ENCODE peak calls at places on chromosomes 3 and 15, in five cellular contexts. Z, Q, N, I and J are unnamed samples.

GRCh38 chr3:3578723-3579122 is 220.5 kb upstream of the LRRN1 start:
- DNase-seq in Z (no peak), N (no peak), I (peak), Q (no peak), J (no peak)

GRCh38 chr3:73546961-73547360 is 77.8 kb downstream of the PDZRN3 start:
- DNase-seq in N (no peak), I (no peak), Z (no peak), Q (no peak), J (no peak)

GRCh38 chr3:155418426-155418825 is 124.9 kb upstream of the STRIT1 start:
- DNase-seq in Q (no peak), N (no peak), I (no peak), Z (peak), J (no peak)

GRCh38 chr3:187212705-187213104 is 15.4 kb downstream of the RTP1 start:
- DNase-seq in N (no peak), I (no peak), Q (no peak), Z (no peak), J (no peak)

GRCh38 chr3:9067352-9067975 is 104.2 kb upstream of the RAD18 start:
- DNase-seq in I (peak), Z (peak), Q (peak), N (peak), J (no peak)

GRCh38 chr3:37054370-37054769 is 61.1 kb downstream of the MLH1 start:
- DNase-seq in I (no peak), Z (no peak), N (peak), Q (no peak), J (no peak)

GRCh38 chr15:66936115-66936863 is 129.1 kb upstream of the SMAD3 start:
- DNase-seq in I (no peak), N (no peak), Z (no peak), Q (no peak), J (no peak)

GRCh38 chr3:35184775-35185174 is 454.6 kb upstream of the ARPP21 start:
- DNase-seq in I (no peak), Z (no peak), N (no peak), Q (no peak), J (no peak)

GRCh38 chr15:56772868-56773639 is 39.7 kb upstream of the ZNF280D start:
- DNase-seq in Q (peak), I (peak), Z (no peak), N (no peak), J (no peak)

GRCh38 chr3:71421820-71422566 is 161.5 kb downstream of the FOXP1 start:
- DNase-seq in Z (no peak), I (no peak), N (peak), Q (no peak), J (no peak)

GRCh38 chr15:77179541-77179998 is 108.7 kb upstream of the TSPAN3 start:
- DNase-seq in Q (no peak), N (peak), I (no peak), Z (no peak), J (no peak)

GRCh38 chr3:73499787-73500186 is 125.0 kb downstream of the PDZRN3 start:
- DNase-seq in Q (no peak), I (no peak), Z (no peak), N (peak), J (no peak)

GRCh38 chr3:50611464-50612233 is at the start of gene CISH:
- DNase-seq in Q (peak), N (peak), Z (peak), I (peak), J (peak)

GRCh38 chr3:12553921-12554391 is 2.9 kb upstream of the MKRN2 start:
- DNase-seq in Z (no peak), Q (peak), N (peak), I (peak), J (no peak)

GRCh38 chr3:118077332-118077731 is 957.3 kb downstream of the IGSF11 start:
- DNase-seq in I (no peak), Q (no peak), N (no peak), Z (no peak), J (no peak)

GRCh38 chr3:71438904-71439303 is 144.6 kb downstream of the FOXP1 start:
- DNase-seq in I (peak), Q (no peak), N (no peak), Z (no peak), J (no peak)

GRCh38 chr3:140904521-140904920 is 37.1 kb upstream of the SLC25A36 start:
- DNase-seq in N (no peak), Z (no peak), I (no peak), Q (no peak), J (no peak)

GRCh38 chr3:112136959-112137693 is 4.1 kb upstream of the GCSAM start:
- DNase-seq in Z (no peak), N (peak), Q (peak), I (peak), J (no peak)

GRCh38 chr15:99421172-99421656 is 144.6 kb upstream of the MEF2A start:
- DNase-seq in N (no peak), Q (peak), Z (no peak), I (no peak), J (no peak)

GRCh38 chr15:101128696-101129095 is 123.2 kb downstream of the CHSY1 start:
- DNase-seq in Z (no peak), N (no peak), Q (no peak), I (no peak), J (no peak)

GRCh38 chr15:59946084-59946483 is 58.0 kb upstream of the FOXB1 start:
- DNase-seq in Q (no peak), Z (no peak), N (no peak), I (no peak), J (no peak)

GRCh38 chr15:43519207-43519606 is 1.8 kb downstream of the MAP1A start:
- DNase-seq in Q (no peak), I (no peak), N (no peak), Z (no peak), J (no peak)

GRCh38 chr3:127041933-127042332 is 59.0 kb downstream of the PLXNA1 start:
- DNase-seq in Q (no peak), N (no peak), I (no peak), Z (no peak), J (no peak)

GRCh38 chr3:71310595-71311319 is 272.8 kb downstream of the FOXP1 start:
- DNase-seq in N (no peak), Q (peak), I (peak), Z (peak), J (no peak)

GRCh38 chr3:114329823-114330222 is 36.0 kb downstream of the TIGIT start:
- DNase-seq in Z (no peak), I (no peak), Q (no peak), N (peak), J (no peak)

GRCh38 chr3:177835917-177836316 is 638.6 kb upstream of the TBL1XR1 start:
- DNase-seq in N (no peak), Z (peak), I (no peak), Q (no peak), J (no peak)

GRCh38 chr3:79405183-79405582 is 362.6 kb downstream of the ROBO1 start:
- DNase-seq in I (no peak), N (no peak), Q (no peak), Z (no peak), J (no peak)

GRCh38 chr15:39948817-39949216 is 14.9 kb downstream of the EIF2AK4 start:
- DNase-seq in I (no peak), N (no peak), Q (no peak), Z (no peak), J (no peak)
- H3K4me3 ChIP-seq in I (no peak), N (no peak), Q (no peak), Z (no peak), J (no peak)

GRCh38 chr3:190326930-190327329 is 4.7 kb upstream of the CLDN1 start:
- DNase-seq in Q (no peak), Z (no peak), N (no peak), I (no peak), J (no peak)
- TF ChIP-seq CTCF in Q (no peak), Z (no peak), N (no peak), I (no peak), J (no peak)

GRCh38 chr3:19888428-19889152 is 45.4 kb downstream of the EFHB start:
- DNase-seq in I (no peak), Q (no peak), N (no peak), Z (no peak), J (no peak)
- H3K4me3 ChIP-seq in I (no peak), Q (no peak), N (no peak), Z (no peak), J (peak)

GRCh38 chr15:95520511-95520910 is 810.0 kb upstream of the NR2F2 start:
- DNase-seq in Q (no peak), I (no peak), N (peak), Z (no peak), J (no peak)
- TF ChIP-seq CTCF in Q (no peak), I (no peak), N (no peak), Z (no peak), J (no peak)

GRCh38 chr3:158644345-158644908 is at the start of gene GFM1:
- DNase-seq in N (peak), I (peak), Q (peak), Z (peak), J (peak)
- H3K4me3 ChIP-seq in N (peak), I (peak), Q (peak), Z (peak), J (peak)

GRCh38 chr3:67896130-67896529 is 241.7 kb upstream of the SUCLG2 start:
- DNase-seq in I (no peak), N (no peak), Z (no peak), Q (no peak), J (no peak)

GRCh38 chr3:67897686-67898336 is 243.4 kb upstream of the SUCLG2 start:
- DNase-seq in Q (no peak), N (no peak), I (no peak), Z (no peak), J (no peak)

GRCh38 chr3:67906256-67906655 is 251.8 kb upstream of the SUCLG2 start:
- DNase-seq in N (no peak), Q (no peak), I (no peak), Z (no peak), J (no peak)

GRCh38 chr3:67898916-67899315 is 244.5 kb upstream of the SUCLG2 start:
- DNase-seq in I (no peak), Q (no peak), Z (no peak), N (no peak), J (no peak)

DNA sequence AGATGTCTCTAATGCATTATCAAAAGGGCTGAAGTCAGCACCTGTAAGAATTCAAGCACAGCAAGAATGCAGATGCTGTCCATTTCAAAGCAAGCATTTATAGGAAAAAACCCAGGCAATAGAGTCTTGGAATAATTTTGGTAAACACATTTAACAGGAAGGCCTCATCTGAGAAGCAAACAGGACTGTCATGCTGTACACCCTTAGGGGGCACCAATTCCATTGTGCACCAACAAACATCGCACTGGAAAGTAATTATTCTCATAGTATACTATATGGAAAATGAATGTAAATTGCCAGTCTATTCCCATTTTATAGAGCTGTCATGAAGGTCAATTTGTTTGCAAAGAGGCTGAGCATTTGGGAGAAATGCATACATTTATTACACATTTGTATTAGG is 247.3 kb upstream of the SUCLG2 start:
- DNase-seq in Q (peak), N (no peak), I (no peak), Z (no peak), J (no peak)
- TF ChIP-seq CTCF in Q (peak), N (peak), I (no peak), Z (no peak), J (no peak)

GRCh38 chr15:45454825-45455224 is 67.7 kb downstream of the SLC30A4 start:
- DNase-seq in I (peak), Z (peak), Q (no peak), N (peak), J (no peak)
- H3K4me3 ChIP-seq in I (no peak), Z (no peak), Q (no peak), N (no peak), J (no peak)

DNA sequence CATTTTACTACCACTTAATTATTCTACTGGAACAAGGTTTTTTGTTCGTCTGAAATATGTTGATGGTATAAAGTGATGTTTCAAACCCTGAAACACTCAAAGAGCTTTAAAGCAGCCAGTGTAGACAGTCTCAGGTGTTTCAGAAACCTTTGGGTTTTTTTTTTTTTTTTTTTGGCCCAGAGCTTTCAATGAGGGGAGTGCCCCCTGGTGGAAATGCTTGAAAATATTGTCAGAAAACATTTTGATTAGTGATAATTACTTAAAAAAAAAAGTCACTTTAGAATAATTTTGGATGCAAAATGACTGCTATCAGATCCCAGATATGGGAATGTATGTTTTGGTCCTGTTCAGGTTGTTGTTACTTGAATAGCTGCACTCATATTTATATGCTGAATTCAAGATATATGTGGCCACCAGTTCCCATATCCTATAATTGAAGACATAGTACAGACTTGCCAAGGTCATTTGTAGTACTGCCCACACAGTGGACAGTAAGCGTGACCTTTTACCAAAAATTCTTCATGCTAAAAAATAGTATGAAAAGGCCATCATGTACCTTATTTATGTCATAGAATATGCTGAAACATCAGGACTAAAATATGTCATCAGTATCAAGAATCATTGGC is 35.9 kb downstream of the SATB1 start:
- DNase-seq in I (peak), N (peak), Q (peak), Z (peak), J (no peak)
- TF ChIP-seq CTCF in I (peak), N (peak), Q (peak), Z (peak), J (peak)

GRCh38 chr3:129597792-129598381 is 8.6 kb downstream of the PLXND1 start:
- DNase-seq in Q (no peak), Z (no peak), I (no peak), N (no peak), J (no peak)

GRCh38 chr3:129600348-129600747 is 6.1 kb downstream of the PLXND1 start:
- DNase-seq in N (no peak), Z (no peak), Q (no peak), I (no peak), J (no peak)

GRCh38 chr3:129598484-129598883 is 8.0 kb downstream of the PLXND1 start:
- DNase-seq in Z (no peak), I (no peak), N (no peak), Q (no peak), J (no peak)

GRCh38 chr3:129599607-129600006 is 6.9 kb downstream of the PLXND1 start:
- DNase-seq in Q (no peak), Z (peak), N (no peak), I (peak), J (no peak)

DNA sequence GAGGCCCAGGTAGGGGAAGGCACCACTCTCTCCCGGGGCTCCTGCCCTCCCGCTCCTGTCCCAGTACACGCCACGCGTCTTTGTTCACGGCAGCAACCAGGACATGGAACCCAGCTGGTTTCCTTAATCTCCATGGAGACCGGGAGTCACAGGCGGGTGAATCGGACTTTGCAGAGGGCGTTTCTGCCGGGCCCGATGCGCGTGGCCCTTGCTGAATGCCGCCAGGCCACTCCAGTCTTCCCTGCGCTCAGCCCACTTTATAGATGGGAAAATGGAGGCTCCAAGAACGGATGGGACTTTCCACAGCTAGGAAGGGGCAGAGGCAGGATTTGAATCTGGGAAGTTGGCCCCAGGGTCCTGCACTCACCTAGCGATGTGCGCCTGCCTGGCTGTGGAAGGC is 7.4 kb downstream of the PLXND1 start:
- DNase-seq in Q (no peak), I (no peak), Z (no peak), N (no peak), J (no peak)
- H3K4me3 ChIP-seq in Q (no peak), I (no peak), Z (no peak), N (no peak), J (peak)